ENCODE peak calls at places on chromosomes 16 and 17, in five cellular contexts. F is HEK293T, W is SK-N-SH, C is GM12878, D is HepG2. B is an unnamed sample.

GRCh38 chr17:46770439-46770817 is 48.1 kb downstream of the WNT3 start:
- DNase-seq in F (no peak), W (peak), C (no peak), D (peak), B (no peak)

GRCh38 chr17:18206962-18207361 is 18.5 kb upstream of the LLGL1 start:
- DNase-seq in F (no peak), W (no peak), C (no peak), D (no peak), B (no peak)

GRCh38 chr17:18185391-18185790 is 1.8 kb downstream of the ALKBH5 start:
- DNase-seq in F (no peak), W (no peak), C (no peak), D (no peak), B (no peak)

GRCh38 chr17:78960945-78961344 is 18.8 kb downstream of the LGALS3BP start:
- DNase-seq in F (no peak), W (no peak), C (no peak), D (peak), B (no peak)

GRCh38 chr17:62792122-62792800 is 15.9 kb downstream of the MARCHF10 start:
- DNase-seq in F (no peak), W (no peak), C (no peak), D (peak), B (no peak)

GRCh38 chr17:66446419-66446818 is 144.0 kb downstream of the PRKCA start:
- DNase-seq in F (no peak), W (no peak), C (no peak), D (no peak), B (no peak)

GRCh38 chr17:64147110-64148016 is 17.4 kb upstream of the ERN1 start:
- DNase-seq in F (no peak), W (peak), C (no peak), D (peak), B (peak)

GRCh38 chr17:55158439-55158838 is 106.3 kb upstream of the HLF start:
- DNase-seq in F (no peak), W (no peak), C (no peak), D (no peak), B (no peak)

GRCh38 chr17:41494524-41494923 is 4.8 kb upstream of the KRT36 start:
- DNase-seq in F (no peak), W (no peak), C (no peak), D (peak), B (no peak)

GRCh38 chr17:34226011-34226410 is 29.1 kb upstream of the CCL2 start:
- DNase-seq in F (no peak), W (no peak), C (no peak), D (no peak), B (no peak)

GRCh38 chr17:40071720-40072480 is 9.1 kb downstream of the THRA start:
- DNase-seq in F (no peak), W (peak), C (no peak), D (peak), B (no peak)

GRCh38 chr17:48997103-48997826 is at the start of gene IGF2BP1:
- DNase-seq in F (peak), W (peak), C (no peak), D (peak), B (peak)

GRCh38 chr17:2911035-2911754 is 115.0 kb downstream of the RAP1GAP2 start:
- DNase-seq in F (no peak), W (peak), C (no peak), D (no peak), B (no peak)

GRCh38 chr17:37301288-37301687 is 74.5 kb upstream of the C17orf78 start:
- DNase-seq in F (peak), W (no peak), C (no peak), D (no peak), B (no peak)

GRCh38 chr16:50469744-50470301 is 78.4 kb upstream of the NKD1 start:
- DNase-seq in F (no peak), W (no peak), C (no peak), D (no peak), B (no peak)

GRCh38 chr17:27608330-27609230 is 22.4 kb upstream of the LGALS9 start:
- DNase-seq in F (no peak), W (no peak), C (no peak), D (peak), B (no peak)

GRCh38 chr17:80844418-80844990 is 147.1 kb upstream of the CHMP6 start:
- DNase-seq in F (no peak), W (no peak), C (no peak), D (no peak), B (no peak)

GRCh38 chr17:77332981-77333685 is 192.4 kb downstream of the SEC14L1 start:
- DNase-seq in F (no peak), W (no peak), C (no peak), D (no peak), B (peak)

GRCh38 chr16:89217138-89217387 is 440 bp upstream of the ZNF778 start:
- DNase-seq in F (no peak), W (no peak), C (no peak), D (no peak), B (no peak)

GRCh38 chr17:36674278-36674650 is 72.9 kb downstream of the MRM1 start:
- DNase-seq in F (no peak), W (no peak), C (no peak), D (no peak), B (no peak)

GRCh38 chr17:67718325-67718941 is 697 bp downstream of the NOL11 start:
- DNase-seq in F (peak), W (peak), C (no peak), D (peak), B (peak)

GRCh38 chr17:35519442-35519841 is 18.0 kb downstream of the SLFN12L start:
- DNase-seq in F (no peak), W (no peak), C (no peak), D (no peak), B (no peak)

GRCh38 chr17:58989629-58990028 is 117.1 kb downstream of the TRIM37 start:
- DNase-seq in F (no peak), W (no peak), C (no peak), D (no peak), B (no peak)

GRCh38 chr16:20871935-20872815 is 28.0 kb downstream of the DCUN1D3 start:
- DNase-seq in F (no peak), W (no peak), C (no peak), D (no peak), B (no peak)

GRCh38 chr17:68794636-68795503 is 160.3 kb downstream of the ABCA8 start:
- DNase-seq in F (no peak), W (no peak), C (no peak), D (peak), B (peak)

GRCh38 chr17:74785096-74785980 is 9.2 kb upstream of the NAT9 start:
- DNase-seq in F (no peak), W (no peak), C (no peak), D (no peak), B (no peak)

GRCh38 chr17:58520843-58521430 is 6.5 kb upstream of the MTMR4 start:
- DNase-seq in F (peak), W (peak), C (no peak), D (peak), B (no peak)

GRCh38 chr16:11256657-11257130 is 690 bp upstream of the SOCS1 start:
- DNase-seq in F (no peak), W (peak), C (no peak), D (no peak), B (peak)

GRCh38 chr17:60165976-60166375 is 16.2 kb downstream of the CA4 start:
- DNase-seq in F (peak), W (no peak), C (no peak), D (no peak), B (peak)

GRCh38 chr16:48613061-48613957 is 3.3 kb upstream of the N4BP1 start:
- DNase-seq in F (no peak), W (no peak), C (no peak), D (peak), B (no peak)

GRCh38 chr17:17919169-17920107 is 52.8 kb downstream of the TOM1L2 start:
- DNase-seq in F (peak), W (peak), C (peak), D (peak), B (peak)

GRCh38 chr17:28878981-28879380 is 18.6 kb downstream of the FLOT2 start:
- DNase-seq in F (peak), W (peak), C (no peak), D (peak), B (peak)

GRCh38 chr16:30351586-30352419 is 3.3 kb downstream of the CD2BP2 start:
- DNase-seq in F (no peak), W (no peak), C (no peak), D (no peak), B (no peak)

GRCh38 chr17:17781591-17782424 is 55.0 kb downstream of the SREBF1 start:
- DNase-seq in F (peak), W (peak), C (no peak), D (no peak), B (no peak)

GRCh38 chr17:65403129-65403528 is 158.3 kb downstream of the AXIN2 start:
- DNase-seq in F (no peak), W (no peak), C (no peak), D (no peak), B (no peak)

GRCh38 chr16:85900031-85900792 is 1.2 kb downstream of the IRF8 start:
- DNase-seq in F (no peak), W (no peak), C (no peak), D (no peak), B (no peak)

GRCh38 chr17:71460943-71461342 is 659.9 kb upstream of the SOX9 start:
- DNase-seq in F (peak), W (no peak), C (no peak), D (no peak), B (no peak)

DNA sequence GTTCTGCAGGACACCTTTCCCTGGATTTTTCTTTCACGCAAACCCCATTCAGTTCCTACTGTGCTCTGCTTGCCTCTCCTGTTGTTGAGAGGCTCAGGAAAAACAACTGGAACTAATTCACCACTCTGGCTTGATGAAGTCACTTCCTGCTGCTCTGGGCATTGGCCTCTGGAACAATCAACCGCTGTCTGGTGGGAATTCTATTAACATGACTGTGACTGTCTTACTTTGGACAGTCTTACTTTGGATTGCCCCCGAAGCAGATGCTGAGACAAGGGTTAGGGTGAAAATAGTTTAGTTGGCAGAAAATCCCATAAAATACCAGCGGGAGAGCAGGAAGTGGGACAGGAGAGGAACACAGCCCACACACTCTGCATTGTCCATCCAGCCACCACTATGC is 90.0 kb upstream of the HSBP1 start:
- DNase-seq in F (no peak), W (no peak), C (no peak), D (no peak), B (no peak)
- TF ChIP-seq FOXM1 in F (no peak), W (no peak), C (no peak), D (no peak), B (no peak)

DNA sequence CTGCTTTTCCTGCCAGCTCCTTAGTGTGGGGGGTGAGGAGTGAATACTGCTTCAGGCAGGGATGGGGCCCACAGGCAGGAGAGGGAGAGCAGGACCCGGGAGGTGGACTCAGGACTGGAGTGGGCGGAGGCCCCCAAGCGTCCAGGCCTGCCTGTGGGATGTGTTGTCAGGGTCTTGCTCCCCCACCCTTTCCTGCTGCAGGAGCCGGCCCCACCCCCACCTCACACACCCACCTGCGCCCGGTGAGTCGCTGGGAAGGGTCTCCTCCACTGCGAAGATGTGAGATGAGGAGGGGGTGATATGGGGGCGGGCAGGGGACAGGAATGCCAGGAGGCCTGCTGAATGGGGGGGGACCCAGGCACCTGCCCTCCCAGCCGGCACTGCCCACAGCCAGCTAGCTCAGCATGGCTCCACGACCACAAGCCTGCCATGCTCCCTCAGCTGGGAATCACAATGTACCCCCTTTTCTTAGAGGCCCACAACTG is 1.1 kb downstream of the FAM171A2 start:
- DNase-seq in F (no peak), W (peak), C (no peak), D (no peak), B (peak)
- TF ChIP-seq FOXM1 in F (no peak), W (no peak), C (no peak), D (no peak), B (no peak)

DNA sequence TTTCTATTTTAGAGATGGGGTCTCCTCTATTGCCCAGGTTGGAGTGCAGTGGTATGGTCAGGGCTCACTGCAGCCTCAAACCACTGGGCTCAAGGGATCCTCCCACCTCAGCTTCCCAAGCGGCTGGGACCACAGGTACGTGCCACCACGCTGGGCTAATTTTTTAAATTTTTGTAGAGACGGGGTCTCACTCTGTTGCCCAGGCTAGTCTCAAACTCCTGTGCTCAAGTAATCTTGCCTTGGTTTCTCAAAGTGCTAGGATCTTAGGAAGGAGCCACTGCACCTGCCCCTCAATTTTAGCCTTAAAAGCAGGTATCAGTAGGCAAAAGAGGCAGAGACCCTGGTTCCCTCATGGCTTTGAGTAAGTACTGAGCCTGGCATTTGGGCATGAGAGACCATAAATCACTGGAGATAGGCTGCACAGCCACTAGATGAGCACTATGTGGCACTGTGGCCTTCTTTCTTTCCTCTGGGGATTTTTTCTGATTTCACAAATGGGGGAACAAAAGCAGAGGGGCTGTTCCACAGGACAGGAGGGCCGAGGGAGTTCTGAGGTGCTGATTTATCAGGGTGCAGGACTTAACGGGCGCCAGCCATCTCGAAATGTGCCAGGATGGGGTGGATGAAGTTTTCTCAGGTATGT is 82.2 kb downstream of the PLXDC1 start:
- DNase-seq in F (peak), W (peak), C (no peak), D (peak), B (no peak)
- TF ChIP-seq FOXM1 in F (no peak), W (no peak), C (no peak), D (no peak), B (no peak)

GRCh38 chr16:87100306-87101058 is 216.7 kb downstream of the C16orf95 start:
- DNase-seq in F (no peak), W (no peak), C (no peak), D (no peak), B (no peak)
- TF ChIP-seq FOXM1 in F (no peak), W (no peak), C (no peak), D (no peak), B (no peak)

GRCh38 chr16:54584121-54584520 is 297.5 kb upstream of the IRX3 start:
- DNase-seq in F (no peak), W (no peak), C (no peak), D (no peak), B (no peak)
- TF ChIP-seq FOXM1 in F (no peak), W (no peak), C (no peak), D (no peak), B (no peak)

GRCh38 chr16:73771676-73772075 is 524.9 kb upstream of the PSMD7 start:
- DNase-seq in F (no peak), W (no peak), C (no peak), D (no peak), B (peak)

GRCh38 chr16:73771196-73771595 is 525.4 kb upstream of the PSMD7 start:
- DNase-seq in F (no peak), W (no peak), C (no peak), D (no peak), B (no peak)

GRCh38 chr16:73768786-73769203 is 527.8 kb upstream of the PSMD7 start:
- DNase-seq in F (no peak), W (no peak), C (no peak), D (no peak), B (no peak)
- TF ChIP-seq FOXM1 in F (no peak), W (no peak), C (no peak), D (no peak), B (no peak)

DNA sequence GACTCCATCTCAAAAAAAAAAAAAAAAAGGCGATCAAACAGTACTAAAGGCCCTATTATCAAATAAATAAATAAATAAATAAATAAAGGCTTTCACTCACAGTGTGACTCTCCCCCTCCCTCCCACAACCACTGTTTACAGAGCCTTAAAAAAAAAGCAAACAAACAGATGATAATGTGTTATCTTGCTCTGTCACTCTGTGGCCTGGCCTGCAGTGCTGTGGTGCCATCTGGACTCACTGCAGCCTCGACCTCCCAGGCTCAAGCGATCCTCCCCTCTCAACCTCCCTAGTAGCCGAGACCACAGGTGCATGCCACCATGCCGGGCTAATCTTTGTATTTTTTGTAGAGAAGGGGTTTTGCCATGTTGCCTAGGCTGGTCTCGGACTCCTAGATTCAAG is 8.1 kb upstream of the NAGLU start:
- DNase-seq in F (no peak), W (no peak), C (no peak), D (peak), B (no peak)
- TF ChIP-seq FOXM1 in F (no peak), W (no peak), C (no peak), D (no peak), B (no peak)

B was measured in K562.